ENCODE peak calls at places on chromosomes 5 and 9, in five cellular contexts. One of them, this sample, is unnamed.

GRCh38 chr5:139419793-139420192 is 15.9 kb upstream of the SPATA24 start:
- DNase-seq in A549: no peak
- DNase-seq in A172: no peak
- DNase-seq in GM13977: no peak
- DNase-seq in amniotic stem cell: no peak
- DNase-seq in this sample: no peak

GRCh38 chr9:33510264-33511183 is 13.5 kb upstream of the ANKRD18B start:
- DNase-seq in A172: peak; percentile 48
- DNase-seq in A549: peak; percentile 67
- DNase-seq in amniotic stem cell: no peak
- DNase-seq in GM13977: peak; percentile 32
- DNase-seq in this sample: no peak

GRCh38 chr5:95730730-95731570 is at the start of gene RHOBTB3:
- DNase-seq in GM13977: peak; percentile 68
- DNase-seq in amniotic stem cell: peak; percentile 66
- DNase-seq in A549: peak; percentile 66
- DNase-seq in A172: peak; percentile 94
- DNase-seq in this sample: peak; percentile 90

GRCh38 chr5:139577689-139578347 is 16.7 kb downstream of the UBE2D2 start:
- DNase-seq in A549: no peak
- DNase-seq in GM13977: no peak
- DNase-seq in amniotic stem cell: no peak
- DNase-seq in A172: no peak
- DNase-seq in this sample: no peak

GRCh38 chr9:127194881-127195713 is 69.5 kb upstream of the GARNL3 start:
- DNase-seq in A172: peak; percentile 99
- DNase-seq in amniotic stem cell: no peak
- DNase-seq in A549: peak; percentile 77
- DNase-seq in GM13977: no peak
- DNase-seq in this sample: no peak

GRCh38 chr5:73183491-73183891 is 10.5 kb downstream of the TMEM174 start:
- DNase-seq in amniotic stem cell: no peak
- DNase-seq in GM13977: no peak
- DNase-seq in A549: no peak
- DNase-seq in A172: no peak
- DNase-seq in this sample: no peak

GRCh38 chr5:98004463-98004862 is 769.0 kb upstream of the RGMB start:
- DNase-seq in GM13977: no peak
- DNase-seq in A172: no peak
- DNase-seq in A549: no peak
- DNase-seq in amniotic stem cell: no peak
- DNase-seq in this sample: no peak

GRCh38 chr5:176979669-176980068 is 26.9 kb downstream of the UIMC1 start:
- DNase-seq in amniotic stem cell: no peak
- DNase-seq in A172: no peak
- DNase-seq in GM13977: no peak
- DNase-seq in A549: no peak
- DNase-seq in this sample: no peak

GRCh38 chr5:101897914-101898313 is 398.2 kb downstream of the SLCO4C1 start:
- DNase-seq in amniotic stem cell: no peak
- DNase-seq in GM13977: no peak
- DNase-seq in A172: peak; percentile 20
- DNase-seq in A549: peak; percentile 8
- DNase-seq in this sample: no peak

GRCh38 chr5:21847300-21847699 is 1005.8 kb downstream of the CDH12 start:
- DNase-seq in amniotic stem cell: no peak
- DNase-seq in A549: no peak
- DNase-seq in A172: no peak
- DNase-seq in GM13977: no peak
- DNase-seq in this sample: no peak

GRCh38 chr5:58455066-58455465 is 4.8 kb downstream of the PLK2 start:
- DNase-seq in amniotic stem cell: no peak
- DNase-seq in GM13977: no peak
- DNase-seq in A172: no peak
- DNase-seq in A549: no peak
- DNase-seq in this sample: no peak

GRCh38 chr9:101530076-101530711 is 3.5 kb upstream of the RNF20 start:
- DNase-seq in amniotic stem cell: peak; percentile 60
- DNase-seq in A549: peak; percentile 79
- DNase-seq in GM13977: peak; percentile 61
- DNase-seq in A172: peak; percentile 86
- DNase-seq in this sample: peak; percentile 70

GRCh38 chr5:82748688-82749091 is 328.5 kb downstream of the TMEM167A start:
- DNase-seq in A549: no peak
- DNase-seq in A172: no peak
- DNase-seq in amniotic stem cell: no peak
- DNase-seq in GM13977: no peak
- DNase-seq in this sample: no peak

GRCh38 chr5:161400583-161400982 is 145.9 kb downstream of the GABRB2 start:
- DNase-seq in amniotic stem cell: no peak
- DNase-seq in GM13977: no peak
- DNase-seq in A172: no peak
- DNase-seq in A549: no peak
- DNase-seq in this sample: no peak

GRCh38 chr5:173547579-173547978 is 68.9 kb downstream of the BOD1 start:
- DNase-seq in A549: no peak
- DNase-seq in amniotic stem cell: no peak
- DNase-seq in GM13977: peak; percentile 60
- DNase-seq in A172: peak; percentile 18
- DNase-seq in this sample: no peak

GRCh38 chr9:88572684-88573083 is 37.7 kb downstream of the NXNL2 start:
- DNase-seq in A172: no peak
- DNase-seq in A549: no peak
- DNase-seq in amniotic stem cell: no peak
- DNase-seq in GM13977: no peak
- DNase-seq in this sample: no peak

GRCh38 chr5:31361234-31361633 is 167.7 kb downstream of the CDH6 start:
- DNase-seq in A549: no peak
- DNase-seq in amniotic stem cell: no peak
- DNase-seq in A172: peak; percentile 63
- DNase-seq in GM13977: no peak
- DNase-seq in this sample: no peak

GRCh38 chr9:114930063-114930812 is at the start of gene TNFSF8:
- DNase-seq in amniotic stem cell: no peak
- DNase-seq in A172: no peak
- DNase-seq in A549: no peak
- DNase-seq in GM13977: peak; percentile 39
- DNase-seq in this sample: no peak

GRCh38 chr9:88534456-88535225 is at the start of gene NXNL2:
- DNase-seq in amniotic stem cell: peak; percentile 61
- DNase-seq in A549: peak; percentile 93
- DNase-seq in A172: peak; percentile 82
- DNase-seq in GM13977: no peak
- DNase-seq in this sample: no peak

GRCh38 chr5:1006656-1007071 is 1.9 kb upstream of the NKD2 start:
- DNase-seq in GM13977: no peak
- DNase-seq in amniotic stem cell: no peak
- DNase-seq in A172: no peak
- DNase-seq in A549: no peak
- DNase-seq in this sample: no peak

GRCh38 chr9:100428871-100429654 is 2.1 kb downstream of the MSANTD3 start:
- DNase-seq in A549: peak; percentile 94
- DNase-seq in A172: peak; percentile 99
- DNase-seq in amniotic stem cell: peak; percentile 96
- DNase-seq in GM13977: no peak
- DNase-seq in this sample: peak; percentile 95

GRCh38 chr5:176647870-176648466 is 684 bp downstream of the TSPAN17 start:
- DNase-seq in amniotic stem cell: no peak
- DNase-seq in A172: peak; percentile 38
- DNase-seq in A549: no peak
- DNase-seq in GM13977: no peak
- DNase-seq in this sample: no peak

GRCh38 chr5:78367318-78367991 is 7.0 kb downstream of the SCAMP1 start:
- DNase-seq in GM13977: no peak
- DNase-seq in amniotic stem cell: no peak
- DNase-seq in A172: no peak
- DNase-seq in A549: peak; percentile 13
- DNase-seq in this sample: no peak

GRCh38 chr5:142944140-142944539 is 174.0 kb downstream of the ARHGAP26 start:
- DNase-seq in A172: no peak
- DNase-seq in A549: no peak
- DNase-seq in amniotic stem cell: no peak
- DNase-seq in GM13977: no peak
- DNase-seq in this sample: no peak

GRCh38 chr5:73365301-73365853 is 83.2 kb downstream of the FOXD1 start:
- DNase-seq in A172: peak; percentile 84
- DNase-seq in GM13977: no peak
- DNase-seq in A549: peak; percentile 49
- DNase-seq in amniotic stem cell: peak; percentile 40
- DNase-seq in this sample: peak; percentile 87

GRCh38 chr5:139222346-139222745 is 24.2 kb upstream of the SIL1 start:
- DNase-seq in GM13977: no peak
- DNase-seq in amniotic stem cell: no peak
- DNase-seq in A549: no peak
- DNase-seq in A172: no peak
- DNase-seq in this sample: no peak

GRCh38 chr5:76082790-76083554 is at the start of gene SV2C:
- DNase-seq in A549: peak; percentile 16
- DNase-seq in GM13977: peak; percentile 60
- DNase-seq in A172: no peak
- DNase-seq in amniotic stem cell: no peak
- DNase-seq in this sample: no peak

GRCh38 chr5:93723005-93723404 is 18.4 kb downstream of the POU5F2 start:
- DNase-seq in A172: peak; percentile 6
- DNase-seq in GM13977: no peak
- DNase-seq in amniotic stem cell: no peak
- DNase-seq in A549: no peak
- DNase-seq in this sample: no peak

GRCh38 chr5:135236951-135237791 is 161.9 kb downstream of the MACROH2A1 start:
- DNase-seq in A172: no peak
- DNase-seq in A549: no peak
- DNase-seq in GM13977: no peak
- DNase-seq in amniotic stem cell: no peak
- DNase-seq in this sample: no peak

GRCh38 chr5:40505031-40505430 is 174.7 kb upstream of the PTGER4 start:
- DNase-seq in A549: no peak
- DNase-seq in amniotic stem cell: no peak
- DNase-seq in A172: no peak
- DNase-seq in GM13977: no peak
- DNase-seq in this sample: no peak

GRCh38 chr5:16902846-16903245 is 33.2 kb downstream of the MYO10 start:
- DNase-seq in GM13977: no peak
- DNase-seq in amniotic stem cell: no peak
- DNase-seq in A172: no peak
- DNase-seq in A549: no peak
- DNase-seq in this sample: no peak

GRCh38 chr5:2038337-2039179 is 155.8 kb upstream of the IRX4 start:
- DNase-seq in A549: peak; percentile 61
- DNase-seq in A172: no peak
- DNase-seq in GM13977: peak; percentile 93
- DNase-seq in amniotic stem cell: no peak
- DNase-seq in this sample: no peak

GRCh38 chr9:133572821-133573361 is 36.3 kb downstream of the FAM163B start:
- DNase-seq in GM13977: no peak
- DNase-seq in amniotic stem cell: no peak
- DNase-seq in A172: no peak
- DNase-seq in A549: no peak
- DNase-seq in this sample: no peak

GRCh38 chr5:145791866-145792265 is 43.3 kb downstream of the PRELID2 start:
- DNase-seq in A172: no peak
- DNase-seq in GM13977: no peak
- DNase-seq in amniotic stem cell: no peak
- DNase-seq in A549: no peak
- DNase-seq in this sample: no peak

GRCh38 chr5:33789558-33789957 is 102.2 kb downstream of the ADAMTS12 start:
- DNase-seq in A172: no peak
- DNase-seq in GM13977: no peak
- DNase-seq in amniotic stem cell: no peak
- DNase-seq in A549: no peak
- DNase-seq in this sample: no peak

GRCh38 chr5:77683171-77683732 is 44.7 kb upstream of the OTP start:
- DNase-seq in amniotic stem cell: no peak
- DNase-seq in A172: no peak
- DNase-seq in GM13977: no peak
- DNase-seq in A549: no peak
- DNase-seq in this sample: no peak

GRCh38 chr5:111095982-111096381 is 3.8 kb downstream of the WDR36 start:
- DNase-seq in A549: no peak
- DNase-seq in GM13977: no peak
- DNase-seq in amniotic stem cell: no peak
- DNase-seq in A172: no peak
- DNase-seq in this sample: no peak

This sample was measured in fibroblast of the conjunctiva.